ENCODE peak calls at places on chromosomes 6 and 20, in five cellular contexts. R is H9, V is mesendoderm, Y is IMR-90, W is mesenchymal stem cell. Q is an unnamed sample.

GRCh38 chr6:142735182-142735581 is 209.8 kb downstream of the HIVEP2 start:
- DNase-seq in Y (peak), W (peak), R (no peak), V (peak), Q (no peak)

GRCh38 chr6:166565084-166565651 is 21.3 kb downstream of the RAMACL start:
- DNase-seq in Y (no peak), V (no peak), R (no peak), W (no peak), Q (no peak)

GRCh38 chr20:24842591-24843442 is 106.3 kb upstream of the CST7 start:
- DNase-seq in V (peak), Y (no peak), R (no peak), W (peak), Q (no peak)

GRCh38 chr6:91291071-91291470 is 704.2 kb upstream of the MAP3K7 start:
- DNase-seq in V (no peak), R (no peak), W (no peak), Y (peak), Q (no peak)

GRCh38 chr6:71393471-71393870 is 104.9 kb downstream of the OGFRL1 start:
- DNase-seq in R (no peak), W (peak), V (no peak), Y (peak), Q (no peak)

GRCh38 chr6:38391909-38392614 is 247.7 kb downstream of the BTBD9 start:
- DNase-seq in R (no peak), W (peak), Y (peak), V (no peak), Q (no peak)

GRCh38 chr20:15058836-15059235 is 721.4 kb upstream of the FLRT3 start:
- DNase-seq in R (no peak), V (no peak), Y (no peak), W (no peak), Q (no peak)

GRCh38 chr20:59359908-59360307 is 59.5 kb downstream of the EDN3 start:
- DNase-seq in V (no peak), R (no peak), W (no peak), Y (no peak), Q (no peak)

GRCh38 chr6:168049277-168049676 is 29.7 kb downstream of the FRMD1 start:
- DNase-seq in V (no peak), R (no peak), Y (no peak), W (no peak), Q (no peak)

GRCh38 chr20:36145877-36146707 is 8.4 kb upstream of the EPB41L1 start:
- DNase-seq in Y (peak), V (no peak), W (no peak), R (no peak), Q (no peak)

GRCh38 chr6:142155895-142156757 is 9.1 kb downstream of the VTA1 start:
- DNase-seq in W (peak), Y (peak), R (peak), V (peak), Q (no peak)

GRCh38 chr6:7912736-7913517 is 2.3 kb upstream of the TXNDC5 start:
- DNase-seq in W (no peak), Y (no peak), R (no peak), V (no peak), Q (no peak)

GRCh38 chr6:95203153-95203754 is 374.1 kb upstream of the MANEA start:
- DNase-seq in Y (peak), V (peak), W (peak), R (no peak), Q (peak)

GRCh38 chr20:24163501-24163900 is 174.9 kb upstream of the GGTLC1 start:
- DNase-seq in V (no peak), Y (no peak), W (no peak), R (no peak), Q (peak)

GRCh38 chr6:152398316-152398715 is 238.8 kb downstream of the SYNE1 start:
- DNase-seq in Y (no peak), W (no peak), R (no peak), V (peak), Q (no peak)

GRCh38 chr20:6333110-6333509 is 210.3 kb upstream of the FERMT1 start:
- DNase-seq in V (peak), R (no peak), Y (no peak), W (no peak), Q (no peak)

GRCh38 chr6:32424584-32424983 is 15.1 kb upstream of the HLA-DRA start:
- DNase-seq in W (no peak), Y (no peak), R (no peak), V (no peak), Q (no peak)

GRCh38 chr6:19895866-19896579 is 58.9 kb downstream of the ID4 start:
- DNase-seq in R (no peak), Y (no peak), W (no peak), V (no peak), Q (no peak)

GRCh38 chr6:28600188-28600587 is 74.5 kb downstream of the GPX5 start:
- DNase-seq in Y (no peak), R (no peak), V (no peak), W (no peak), Q (no peak)

GRCh38 chr6:41228616-41229015 is 467 bp downstream of the TREML4 start:
- DNase-seq in R (peak), W (peak), V (peak), Y (no peak), Q (peak)

GRCh38 chr6:37585523-37585905 is 85.8 kb upstream of the CCDC167 start:
- DNase-seq in R (no peak), Y (peak), V (no peak), W (no peak), Q (peak)

GRCh38 chr6:30810813-30811329 is 66.5 kb upstream of the IER3 start:
- DNase-seq in W (no peak), R (peak), V (no peak), Y (no peak), Q (peak)

GRCh38 chr6:167493961-167494697 is 169.2 kb downstream of the TTLL2 start:
- DNase-seq in Y (no peak), V (no peak), R (no peak), W (no peak), Q (no peak)

GRCh38 chr6:158849899-158850806 is 31.0 kb upstream of the EZR start:
- DNase-seq in Y (peak), V (peak), R (no peak), W (peak), Q (peak)

GRCh38 chr20:54350415-54350814 is 125.0 kb upstream of the DOK5 start:
- DNase-seq in R (no peak), V (no peak), W (no peak), Y (peak), Q (peak)

GRCh38 chr20:21323640-21324039 is 20.5 kb downstream of the XRN2 start:
- DNase-seq in W (peak), R (no peak), Y (peak), V (no peak), Q (peak)

GRCh38 chr6:130848945-130849344 is 21.7 kb downstream of the SMLR1 start:
- DNase-seq in V (peak), Y (no peak), R (peak), W (no peak), Q (no peak)

GRCh38 chr6:1597924-1598323 is 11.8 kb upstream of the FOXC1 start:
- DNase-seq in Y (peak), V (no peak), R (no peak), W (no peak), Q (peak)

GRCh38 chr6:123570813-123571684 is 65.7 kb downstream of the TRDN start:
- DNase-seq in V (no peak), W (no peak), Y (no peak), R (no peak), Q (no peak)

GRCh38 chr6:111210074-111210729 is 122.9 kb downstream of the SLC16A10 start:
- DNase-seq in Y (peak), V (peak), W (peak), R (peak), Q (peak)

GRCh38 chr6:118862443-118862842 is 31.5 kb upstream of the ASF1A start:
- DNase-seq in V (no peak), Y (no peak), W (no peak), R (no peak), Q (no peak)

GRCh38 chr6:118859517-118860064 is 34.4 kb upstream of the ASF1A start:
- DNase-seq in Y (no peak), V (peak), R (no peak), W (no peak), Q (no peak)

GRCh38 chr6:118864330-118865166 is 29.4 kb upstream of the ASF1A start:
- DNase-seq in W (no peak), R (no peak), V (no peak), Y (no peak), Q (no peak)

GRCh38 chr6:118860363-118860762 is 33.6 kb upstream of the ASF1A start:
- DNase-seq in R (no peak), Y (no peak), W (no peak), V (no peak), Q (no peak)

DNA sequence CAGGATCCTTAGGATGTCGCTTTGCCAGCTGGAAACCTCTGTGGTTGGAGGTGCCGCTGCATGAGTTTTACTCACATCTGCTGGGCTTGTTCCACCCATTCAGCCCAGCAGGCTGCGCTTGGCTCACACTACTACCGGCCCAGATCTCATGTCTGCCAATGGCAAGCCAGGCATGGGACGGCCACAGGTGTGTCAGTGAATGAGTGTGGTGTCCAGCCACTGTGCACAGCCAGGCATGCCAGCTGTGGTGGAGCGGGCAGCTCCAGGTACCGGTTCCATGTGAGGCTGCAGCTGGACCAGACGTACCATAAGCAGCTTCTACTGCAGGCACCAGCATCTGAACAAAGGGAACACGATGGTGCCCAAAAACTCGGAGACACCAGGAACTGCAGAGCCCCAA is 33.1 kb upstream of the ASF1A start:
- DNase-seq in Y (no peak), R (peak), V (peak), W (no peak), Q (no peak)
- H2AK5ac ChIP-seq in Y (no peak), R (no peak), V (no peak), W (no peak), Q (no peak)

GRCh38 chr20:45041464-45042337 is 59.2 kb downstream of the KCNS1 start:
- DNase-seq in V (peak), W (peak), R (peak), Y (peak), Q (peak)
- H2BK120ac ChIP-seq in V (no peak), W (no peak), R (no peak), Y (no peak), Q (no peak)

GRCh38 chr6:143744593-143745151 is 66.9 kb downstream of the PHACTR2 start:
- DNase-seq in Y (peak), W (peak), R (no peak), V (peak), Q (no peak)
- H2AK5ac ChIP-seq in Y (peak), W (peak), R (no peak), V (no peak), Q (peak)

DNA sequence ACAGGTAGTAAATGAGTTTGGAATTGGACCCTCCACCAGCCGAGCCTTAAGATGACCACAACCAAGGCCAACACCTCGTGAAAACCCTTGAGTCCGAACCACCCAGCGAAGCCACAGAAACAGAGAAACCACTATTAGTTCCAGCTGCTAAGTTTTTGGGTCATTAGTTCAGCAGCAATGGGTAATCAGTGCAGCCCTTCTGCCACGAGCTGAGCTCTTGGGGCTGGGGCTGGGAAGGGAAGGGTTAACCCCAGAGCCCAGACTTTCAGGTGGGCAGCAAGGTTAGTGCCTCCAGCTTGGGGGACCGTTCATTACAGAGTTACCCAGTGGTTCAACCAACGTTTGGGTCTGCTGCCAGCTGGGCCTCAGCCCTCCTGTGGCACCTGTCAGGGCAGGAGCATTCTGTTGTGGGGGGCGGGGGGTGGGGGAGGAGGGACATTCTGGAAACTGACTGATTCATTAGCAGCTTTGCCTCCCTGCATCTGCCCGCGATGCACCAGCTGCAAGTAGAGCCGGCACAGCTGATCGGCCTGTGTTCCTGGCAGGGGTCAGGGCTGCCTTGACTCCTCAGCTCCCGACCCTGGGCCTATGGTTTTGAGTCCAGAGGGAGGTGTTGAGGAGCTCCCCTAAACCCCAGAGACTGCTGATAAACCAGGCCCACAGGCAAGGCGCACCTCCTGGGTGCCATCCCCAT is 52.7 kb downstream of the TGM2 start:
- DNase-seq in V (no peak), W (no peak), Y (no peak), R (no peak), Q (no peak)
- H2BK120ac ChIP-seq in V (no peak), W (peak), Y (peak), R (no peak), Q (peak)

DNA sequence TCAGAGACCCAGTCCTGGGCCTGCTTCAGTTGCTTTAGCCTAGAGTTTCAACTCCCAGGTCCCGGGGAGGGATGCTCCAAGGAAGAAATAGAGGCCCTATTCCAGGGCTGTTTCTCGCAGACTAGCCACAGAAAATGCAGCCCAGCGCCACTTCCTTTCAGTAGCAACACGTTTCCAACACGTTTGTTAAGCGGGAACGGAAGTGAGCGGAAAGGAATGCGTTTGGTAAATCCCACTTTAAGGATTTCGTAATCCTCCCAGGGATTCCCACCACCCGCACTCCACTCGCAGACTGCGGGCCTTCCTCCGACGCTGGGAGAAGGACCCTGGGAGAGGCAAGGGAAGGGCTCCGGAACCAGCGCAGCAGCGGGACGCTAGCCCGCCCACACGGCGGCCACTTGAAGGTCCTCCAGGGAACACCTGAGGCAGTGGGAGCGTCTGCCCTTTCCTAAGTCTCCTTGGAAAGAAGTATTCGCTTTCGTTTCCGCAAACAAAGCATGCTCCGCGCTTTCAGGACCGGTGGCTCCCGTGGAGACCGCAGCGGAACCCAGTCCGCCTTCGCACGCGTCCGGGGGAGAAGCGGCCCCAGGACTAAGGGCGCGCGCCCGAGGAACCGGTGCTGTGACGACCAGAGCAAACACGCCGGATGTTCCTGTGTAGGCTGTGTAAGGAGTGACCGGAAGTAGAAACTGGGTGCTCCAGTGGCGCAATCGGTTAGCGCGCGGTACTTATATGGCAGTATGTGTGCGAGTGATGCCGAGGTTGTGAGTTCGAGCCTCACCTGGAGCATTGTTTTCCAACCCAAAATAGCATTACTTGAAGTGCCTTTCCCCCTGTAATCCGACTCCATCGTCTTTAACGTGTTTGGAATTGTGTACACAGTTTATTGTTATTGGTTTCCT is 227.6 kb upstream of the PRSS16 start:
- DNase-seq in W (peak), R (peak), Y (peak), V (peak), Q (peak)
- H2AK5ac ChIP-seq in W (no peak), R (no peak), Y (no peak), V (no peak), Q (no peak)